ENCODE peak calls at places on chromosomes 11 and 22, in seven cellular contexts. I is CD8-positive, alpha-beta T cell; M is A549; E is colonic mucosa; F is mucosa of descending colon; H is ascending aorta; K is activated B cell treated with CpG ODN at 0.5 μM for 24 hours. N is an unnamed sample.

GRCh38 chr11:126607776-126608625 is 252.5 kb downstream of the ST3GAL4 start:
- DNase-seq in I (no peak), M (no peak), E (no peak), F (no peak), H (no peak), K (no peak), N (no peak)

GRCh38 chr22:21849489-21849888 is 18.0 kb downstream of the MAPK1 start:
- DNase-seq in I (no peak), M (no peak), E (no peak), F (no peak), H (no peak), K (no peak), N (no peak)

GRCh38 chr11:22432331-22433065 is 94.3 kb downstream of the SLC17A6 start:
- DNase-seq in I (no peak), M (no peak), E (no peak), F (no peak), H (no peak), K (no peak), N (peak; percentile 39)

GRCh38 chr11:130313383-130314183 is 1.1 kb downstream of the ZBTB44 start:
- DNase-seq in I (no peak), M (no peak), E (no peak), F (no peak), H (no peak), K (no peak), N (no peak)

GRCh38 chr11:113991170-113991569 is 16.3 kb downstream of the HTR3A start:
- DNase-seq in I (no peak), M (no peak), E (no peak), F (peak; percentile 55), H (no peak), K (no peak), N (no peak)

GRCh38 chr11:61832758-61833157 is 4.7 kb downstream of the FADS2 start:
- DNase-seq in I (no peak), M (no peak), E (no peak), F (no peak), H (no peak), K (no peak), N (no peak)

GRCh38 chr11:77471520-77472234 is 2.2 kb downstream of the PAK1 start:
- DNase-seq in I (no peak), M (peak; percentile 22), E (peak; percentile 91), F (peak; percentile 91), H (no peak), K (no peak), N (peak; percentile 63)

GRCh38 chr11:75802913-75803820 is 11.8 kb upstream of the UVRAG start:
- DNase-seq in I (peak; percentile 76), M (peak; percentile 68), E (peak; percentile 86), F (peak; percentile 89), H (peak; percentile 89), K (peak; percentile 50), N (peak; percentile 74)

GRCh38 chr22:38696606-38697005 is 4.1 kb downstream of the JOSD1 start:
- DNase-seq in I (peak; percentile 41), M (peak; percentile 61), E (no peak), F (no peak), H (no peak), K (no peak), N (no peak)

GRCh38 chr11:62048101-62048500 is 75.7 kb upstream of the INCENP start:
- DNase-seq in I (no peak), M (no peak), E (no peak), F (no peak), H (no peak), K (no peak), N (no peak)

GRCh38 chr22:48758021-48758561 is 1069.6 kb downstream of the BRD1 start:
- DNase-seq in I (peak; percentile 7), M (no peak), E (no peak), F (no peak), H (peak; percentile 55), K (no peak), N (peak; percentile 24)

GRCh38 chr11:112583246-112583893 is 322.7 kb upstream of the PLET1 start:
- DNase-seq in I (no peak), M (no peak), E (no peak), F (no peak), H (no peak), K (no peak), N (no peak)

GRCh38 chr11:102244681-102245409 is 72.4 kb upstream of the BIRC3 start:
- DNase-seq in I (no peak), M (peak; percentile 45), E (no peak), F (no peak), H (no peak), K (no peak), N (no peak)

GRCh38 chr11:13119361-13119760 is 110.2 kb downstream of the RASSF10 start:
- DNase-seq in I (no peak), M (no peak), E (no peak), F (no peak), H (no peak), K (no peak), N (no peak)

GRCh38 chr11:19511413-19512183 is 201.0 kb upstream of the NAV2 start:
- DNase-seq in I (no peak), M (no peak), E (peak; percentile 23), F (peak; percentile 6), H (peak; percentile 73), K (no peak), N (no peak)

GRCh38 chr11:10327254-10327653 is 22.4 kb downstream of the ADM start:
- DNase-seq in I (no peak), M (no peak), E (no peak), F (no peak), H (no peak), K (no peak), N (no peak)

GRCh38 chr11:62889126-62889483 is 8.4 kb downstream of the SLC3A2 start:
- DNase-seq in I (no peak), M (no peak), E (no peak), F (no peak), H (no peak), K (no peak), N (no peak)

GRCh38 chr11:119795231-119795630 is 66.2 kb upstream of the NECTIN1 start:
- DNase-seq in I (no peak), M (peak; percentile 19), E (no peak), F (no peak), H (no peak), K (no peak), N (no peak)

GRCh38 chr11:119791701-119792151 is 62.7 kb upstream of the NECTIN1 start:
- DNase-seq in I (no peak), M (peak; percentile 11), E (no peak), F (peak; percentile 9), H (no peak), K (no peak), N (no peak)

GRCh38 chr11:119794756-119795155 is 65.8 kb upstream of the NECTIN1 start:
- DNase-seq in I (no peak), M (no peak), E (no peak), F (no peak), H (no peak), K (no peak), N (no peak)

GRCh38 chr11:119794141-119794665 is 65.2 kb upstream of the NECTIN1 start:
- DNase-seq in I (no peak), M (no peak), E (no peak), F (no peak), H (no peak), K (no peak), N (no peak)

GRCh38 chr11:119793335-119793984 is 64.5 kb upstream of the NECTIN1 start:
- DNase-seq in I (no peak), M (no peak), E (no peak), F (no peak), H (no peak), K (no peak), N (no peak)
- TF ChIP-seq CTCF in I (no peak), M (no peak), E (no peak), F (no peak), H (no peak), K (no peak), N (no peak)

DNA sequence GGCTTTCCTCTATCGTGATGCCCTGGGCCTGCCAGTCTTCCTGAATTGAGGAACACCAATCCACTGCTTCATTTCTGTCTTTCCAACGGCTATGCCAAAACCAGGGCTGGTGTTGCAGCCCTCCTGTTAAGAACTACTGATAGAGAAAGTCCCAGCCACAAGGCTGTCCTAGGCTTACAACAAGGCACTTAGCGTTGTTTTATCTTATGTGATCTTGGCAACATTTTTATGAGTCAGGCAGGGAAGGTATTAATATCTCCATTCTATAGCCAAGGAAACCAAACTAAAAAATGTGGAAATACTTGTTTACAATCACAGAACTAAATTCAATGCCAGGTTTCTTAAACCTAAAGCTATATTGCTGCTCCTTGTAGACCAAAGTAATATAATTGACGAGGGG is 89.9 kb upstream of the AMOTL1 start:
- DNase-seq in I (no peak), M (no peak), E (no peak), F (no peak), H (no peak), K (no peak), N (no peak)
- TF ChIP-seq CTCF in I (no peak), M (no peak), E (no peak), F (no peak), H (no peak), K (no peak), N (no peak)

DNA sequence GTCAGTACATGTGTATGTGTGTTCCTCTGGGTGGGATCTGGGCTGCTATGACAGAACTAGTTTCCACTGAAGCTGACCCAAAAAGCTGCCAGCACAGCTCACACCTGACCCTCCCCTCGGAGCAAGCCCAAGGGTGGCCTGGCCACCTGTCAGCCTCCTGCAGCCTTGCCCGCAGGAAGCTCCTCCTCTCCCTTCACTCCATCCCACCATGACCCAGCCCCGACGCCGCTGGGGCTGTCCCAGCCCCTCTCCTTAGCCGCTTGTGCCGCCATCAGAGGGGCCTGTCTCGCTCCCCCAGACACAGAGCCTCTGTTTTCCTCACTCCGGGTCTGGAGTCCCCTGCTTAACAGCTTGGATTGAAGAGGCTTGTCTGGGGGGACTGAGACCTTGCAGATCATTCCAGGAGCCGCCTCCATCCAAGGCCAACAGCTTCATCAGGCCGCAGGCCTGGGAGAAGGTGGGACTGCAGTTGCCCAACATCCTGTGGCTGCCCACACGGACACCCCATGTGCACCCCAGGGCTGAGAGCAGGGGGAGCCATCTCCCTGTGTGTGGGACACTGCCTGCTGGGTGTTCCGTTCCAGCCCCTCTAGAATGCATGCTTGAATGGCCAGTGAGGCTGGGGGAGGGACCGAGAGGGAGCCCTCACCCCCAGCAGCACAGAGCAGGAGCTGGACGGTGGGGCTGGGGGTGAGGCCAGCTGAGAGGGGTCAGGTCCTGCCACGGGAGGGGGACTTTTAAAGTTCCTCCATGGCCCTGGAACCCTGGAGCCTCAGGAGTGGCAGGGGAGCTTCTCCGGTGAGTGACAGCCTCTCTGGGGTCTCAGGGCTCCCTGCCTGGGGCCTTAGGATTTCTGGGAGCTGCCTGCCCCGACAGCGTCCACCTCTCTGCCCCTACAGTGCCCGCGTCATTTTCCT is 696 bp downstream of the MRGPRF start:
- DNase-seq in I (no peak), M (no peak), E (no peak), F (no peak), H (no peak), K (no peak), N (no peak)
- TF ChIP-seq CTCF in I (no peak), M (no peak), E (no peak), F (no peak), H (no peak), K (no peak), N (no peak)

DNA sequence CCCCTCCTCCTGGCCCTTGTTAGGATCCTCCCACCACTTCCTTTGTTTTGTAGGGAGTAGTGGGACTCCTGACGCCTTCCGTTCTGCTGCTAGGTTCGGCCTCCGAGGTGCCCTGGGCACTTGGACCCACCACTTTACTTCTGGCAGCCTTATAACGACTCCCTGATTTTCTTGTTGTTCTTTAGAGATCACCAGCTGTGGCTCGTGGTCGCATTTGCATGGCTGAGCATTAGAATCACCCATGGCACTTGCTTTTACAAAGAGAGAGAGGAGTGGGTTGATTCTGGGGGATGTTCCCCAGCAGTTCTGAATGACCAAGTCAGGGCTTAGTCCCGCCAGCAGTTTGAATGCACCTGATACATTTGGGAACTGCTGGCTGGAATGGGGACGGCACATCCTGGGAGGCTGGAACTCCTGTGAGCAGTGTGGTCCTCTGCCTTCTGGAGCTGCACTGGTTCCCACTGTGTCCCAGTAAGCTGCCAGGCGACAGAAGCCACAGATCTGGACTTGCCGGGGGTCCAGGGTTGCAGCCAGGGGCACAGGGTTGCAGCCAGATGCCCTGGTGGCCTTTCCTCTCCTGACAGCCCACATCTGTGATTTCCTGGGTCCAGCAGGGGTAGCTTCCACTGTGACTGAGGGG is 4.1 kb downstream of the TUB start:
- DNase-seq in I (no peak), M (no peak), E (no peak), F (no peak), H (no peak), K (no peak), N (no peak)
- TF ChIP-seq CTCF in I (no peak), M (no peak), E (no peak), F (no peak), H (no peak), K (no peak), N (no peak)

N was measured in Peyer's patch.